ENCODE peak calls at places on chromosome 22, in seven cellular contexts. G is cardiac muscle cell, B is left lung, M is mucosa of descending colon, T is mammary epithelial cell, V is AG04450, L is IMR-90. P is an unnamed sample. For H3K9me3, the result is how much of the 10 kb centered on the place peaks cover.

GRCh38 chr22:19336133-19337075 is 44.9 kb upstream of the CLTCL1 start:
- DNase-seq in G (no peak), B (no peak), M (peak), T (no peak), V (no peak), L (no peak), P (no peak)

GRCh38 chr22:28983190-28983589 is 78.4 kb downstream of the C22orf31 start:
- DNase-seq in G (no peak), B (no peak), M (no peak), T (peak), V (no peak), L (no peak), P (no peak)

GRCh38 chr22:41876275-41876674 is 38.6 kb downstream of the SHISA8 start:
- DNase-seq in G (no peak), B (no peak), M (no peak), T (no peak), V (no peak), L (peak), P (no peak)

GRCh38 chr22:32794449-32795213 is 6.9 kb upstream of the TIMP3 start:
- DNase-seq in G (no peak), B (no peak), M (no peak), T (no peak), V (no peak), L (peak), P (no peak)

GRCh38 chr22:17074648-17075002 is 10.2 kb upstream of the IL17RA start:
- DNase-seq in G (no peak), B (no peak), M (no peak), T (peak), V (no peak), L (peak), P (no peak)

GRCh38 chr22:28710889-28711285 is 30.7 kb downstream of the CHEK2 start:
- DNase-seq in G (peak), B (no peak), M (no peak), T (no peak), V (no peak), L (peak), P (no peak)

GRCh38 chr22:39664485-39665200 is 94.1 kb downstream of the CACNA1I start:
- DNase-seq in G (no peak), B (no peak), M (peak), T (no peak), V (no peak), L (no peak), P (no peak)

GRCh38 chr22:29375436-29376076 is 12.8 kb downstream of the AP1B1 start:
- DNase-seq in G (no peak), B (no peak), M (no peak), T (no peak), V (no peak), L (peak), P (no peak)

GRCh38 chr22:45341503-45341902 is 31.8 kb downstream of the FAM118A start:
- DNase-seq in G (no peak), B (no peak), M (no peak), T (no peak), V (no peak), L (no peak), P (no peak)

GRCh38 chr22:34111210-34111824 is 191.0 kb upstream of the LARGE1 start:
- DNase-seq in G (peak), B (no peak), M (peak), T (peak), V (no peak), L (no peak), P (no peak)

GRCh38 chr22:39520874-39521857 is 804 bp downstream of the ATF4 start:
- DNase-seq in G (peak), B (peak), M (peak), T (peak), V (no peak), L (peak), P (no peak)

GRCh38 chr22:23824476-23825245 is 14.1 kb downstream of the DERL3 start:
- DNase-seq in G (no peak), B (peak), M (no peak), T (no peak), V (no peak), L (no peak), P (peak)

GRCh38 chr22:45516163-45516562 is 13.5 kb downstream of the FBLN1 start:
- DNase-seq in G (no peak), B (no peak), M (no peak), T (no peak), V (no peak), L (no peak), P (no peak)

GRCh38 chr22:42544686-42545085 is 9.1 kb upstream of the SERHL2 start:
- DNase-seq in G (peak), B (no peak), M (no peak), T (no peak), V (no peak), L (peak), P (no peak)

GRCh38 chr22:26800858-26801257 is 143.5 kb downstream of the MIAT start:
- DNase-seq in G (no peak), B (no peak), M (no peak), T (no peak), V (peak), L (peak), P (no peak)

GRCh38 chr22:40818192-40818746 is 877 bp downstream of the SLC25A17 start:
- DNase-seq in G (no peak), B (no peak), M (no peak), T (no peak), V (no peak), L (no peak), P (no peak)

GRCh38 chr22:33006220-33006954 is 51.8 kb downstream of the SYN3 start:
- DNase-seq in G (no peak), B (no peak), M (no peak), T (no peak), V (no peak), L (no peak), P (no peak)

GRCh38 chr22:17077255-17077654 is 7.5 kb upstream of the IL17RA start:
- DNase-seq in G (peak), B (no peak), M (no peak), T (peak), V (peak), L (peak), P (no peak)

GRCh38 chr22:44111562-44112155 is 69.1 kb upstream of the PARVG start:
- DNase-seq in G (no peak), B (peak), M (no peak), T (no peak), V (no peak), L (no peak), P (no peak)

GRCh38 chr22:40400173-40400572 is 29.8 kb downstream of the SGSM3 start:
- DNase-seq in G (no peak), B (peak), M (peak), T (no peak), V (no peak), L (no peak), P (no peak)

GRCh38 chr22:17009640-17010291 is 1.7 kb upstream of the GAB4 start:
- DNase-seq in G (no peak), B (no peak), M (no peak), T (no peak), V (no peak), L (no peak), P (no peak)

GRCh38 chr22:25077964-25078363 is 121.7 kb upstream of the CRYBB3 start:
- DNase-seq in G (no peak), B (no peak), M (no peak), T (no peak), V (no peak), L (no peak), P (no peak)
- TF ChIP-seq CTCF in G (no peak), B (no peak), M (no peak), T (no peak), V (no peak), L (no peak), P (no peak)

GRCh38 chr22:37311761-37312312 is 29.5 kb downstream of the CYTH4 start:
- DNase-seq in G (no peak), B (peak), M (no peak), T (no peak), V (no peak), L (no peak), P (no peak)

GRCh38 chr22:37308385-37309200 is 26.3 kb downstream of the CYTH4 start:
- DNase-seq in G (no peak), B (peak), M (no peak), T (no peak), V (no peak), L (no peak), P (no peak)

GRCh38 chr22:37309221-37310074 is 27.1 kb downstream of the CYTH4 start:
- DNase-seq in G (no peak), B (peak), M (peak), T (no peak), V (no peak), L (no peak), P (no peak)

GRCh38 chr22:37310815-37311595 is 28.7 kb downstream of the CYTH4 start:
- DNase-seq in G (no peak), B (peak), M (no peak), T (no peak), V (no peak), L (no peak), P (no peak)

GRCh38 chr22:37310075-37310606 is 27.8 kb downstream of the CYTH4 start:
- DNase-seq in G (no peak), B (no peak), M (no peak), T (peak), V (no peak), L (no peak), P (no peak)
- H3K4me3 ChIP-seq in G (no peak), B (no peak), M (no peak), T (no peak), V (no peak), L (no peak), P (no peak)

GRCh38 chr22:47220752-47221151 is 458.3 kb downstream of the TBC1D22A start:
- DNase-seq in G (no peak), B (no peak), M (no peak), T (no peak), V (no peak), L (no peak), P (no peak)

GRCh38 chr22:47225080-47225930 is 462.9 kb downstream of the TBC1D22A start:
- DNase-seq in G (no peak), B (no peak), M (no peak), T (no peak), V (no peak), L (no peak), P (no peak)

GRCh38 chr22:47228767-47229166 is 466.3 kb downstream of the TBC1D22A start:
- DNase-seq in G (no peak), B (no peak), M (no peak), T (no peak), V (no peak), L (no peak), P (no peak)

GRCh38 chr22:47221840-47222615 is 459.6 kb downstream of the TBC1D22A start:
- DNase-seq in G (no peak), B (no peak), M (no peak), T (no peak), V (no peak), L (no peak), P (no peak)

GRCh38 chr22:47225931-47226633 is 463.6 kb downstream of the TBC1D22A start:
- DNase-seq in G (no peak), B (no peak), M (no peak), T (no peak), V (no peak), L (no peak), P (peak)
- H3K9me3 ChIP-seq in G (under half), B (under half), M (under half), T (under half), V (under half), L (under half), P (under half)

DNA sequence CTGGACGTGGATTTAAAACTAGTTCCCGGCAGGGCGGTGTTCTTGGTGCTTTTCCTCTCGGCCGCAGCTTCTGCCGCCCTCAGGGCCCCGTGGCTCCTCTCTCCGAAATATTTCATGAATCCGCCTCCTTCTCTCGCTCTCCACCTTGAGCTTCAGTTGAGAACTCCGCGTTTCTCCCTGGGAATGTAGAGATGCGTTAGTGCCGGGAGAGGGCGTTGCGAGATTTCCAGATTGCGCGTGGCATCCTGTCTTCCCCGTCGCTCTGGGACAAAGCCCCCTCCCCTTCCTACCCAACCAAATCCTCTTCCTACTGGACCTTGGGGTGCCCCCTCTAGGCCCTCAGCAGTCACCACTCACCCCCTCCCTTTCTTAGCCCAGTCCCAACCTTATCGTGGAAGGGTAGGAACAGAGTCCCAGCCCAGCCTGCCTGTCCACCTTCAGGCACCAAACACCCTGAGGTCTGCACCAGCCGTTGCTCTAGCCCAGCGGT is 15.5 kb upstream of the RAC2 start:
- DNase-seq in G (peak), B (no peak), M (no peak), T (peak), V (no peak), L (peak), P (no peak)
- TF ChIP-seq CTCF in G (peak), B (peak), M (no peak), T (peak), V (peak), L (peak), P (no peak)

DNA sequence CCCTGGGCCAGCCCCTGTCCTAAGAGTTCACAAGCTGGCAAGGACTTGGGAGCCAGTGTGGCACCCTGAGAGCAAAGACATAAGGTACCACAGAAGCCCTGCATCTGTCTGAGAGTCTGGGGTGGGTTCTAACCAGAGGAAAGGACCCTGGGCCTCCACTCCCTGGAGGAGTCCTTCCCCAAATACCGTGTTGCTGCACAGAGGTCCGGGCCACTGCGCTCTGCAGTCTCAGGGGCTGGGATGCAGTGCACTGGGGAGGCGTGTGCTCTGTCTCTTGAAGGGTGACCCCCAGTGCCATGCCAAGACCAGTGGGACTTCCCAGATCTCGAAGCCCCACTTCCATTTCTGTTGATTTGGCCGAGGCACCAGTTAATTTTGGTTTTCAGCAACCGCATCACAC is 4.3 kb upstream of the SH3BP1 start:
- DNase-seq in G (no peak), B (no peak), M (no peak), T (no peak), V (no peak), L (no peak), P (no peak)
- H3K4me3 ChIP-seq in G (no peak), B (no peak), M (no peak), T (no peak), V (no peak), L (no peak), P (no peak)

GRCh38 chr22:48071305-48071704 is 1308.9 kb downstream of the TBC1D22A start:
- DNase-seq in G (no peak), B (no peak), M (no peak), T (no peak), V (no peak), L (no peak), P (no peak)
- H3K9me3 ChIP-seq in G (under half), B (under half), M (under half), T (under half), V (half or more), L (under half), P (under half)

DNA sequence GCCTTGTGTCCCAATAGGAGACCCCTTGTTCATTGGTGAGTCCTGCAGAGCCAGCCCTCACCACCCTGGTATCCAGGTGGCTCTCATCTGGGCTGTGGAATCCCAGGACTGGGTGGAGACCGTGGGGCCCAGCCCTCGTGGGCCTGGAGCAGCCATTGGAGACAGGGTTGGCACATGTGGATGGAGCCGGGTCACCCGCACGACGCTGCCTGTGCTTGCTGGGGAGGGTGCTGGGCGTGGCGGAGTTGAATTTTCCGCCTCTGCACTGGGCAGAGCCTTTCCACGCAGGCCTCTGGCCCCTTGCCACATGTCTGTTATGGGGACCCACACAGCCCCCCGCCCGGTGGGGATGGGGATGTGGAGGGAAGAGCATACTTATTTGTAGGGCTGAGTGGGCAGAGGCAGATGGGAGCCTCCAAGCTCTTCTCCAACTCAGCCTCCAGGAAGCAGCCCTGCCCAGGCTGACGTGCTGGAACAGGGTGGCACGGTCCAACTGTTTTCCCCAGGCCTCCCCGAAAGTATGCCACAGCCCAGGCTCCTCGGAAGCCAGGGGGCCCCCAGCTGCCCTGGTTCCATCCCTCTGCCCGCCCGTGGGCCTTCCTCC is 12.6 kb downstream of the GRAMD4 start:
- DNase-seq in G (no peak), B (peak), M (no peak), T (no peak), V (no peak), L (no peak), P (no peak)
- TF ChIP-seq CTCF in G (no peak), B (no peak), M (no peak), T (no peak), V (no peak), L (no peak), P (no peak)